ENCODE peak calls at places on chromosome 22, in ten cellular contexts. Z is bronchial epithelial cell; O is HFFc6; X is central memory CD4-positive, alpha-beta T cell; S is osteocyte; M is NCI-H1436; J is WTC11; W is GM23338; K is activated naive CD4-positive, alpha-beta T cell; U is endothelial cell. P is an unnamed sample.

GRCh38 chr22:46233231-46233630 is 16.9 kb downstream of the CDPF1 start:
- DNase-seq in S (peak; percentile 92), J (no peak), X (no peak), K (no peak), U (no peak), M (peak; percentile 35), W (no peak), O (peak; percentile 33), Z (no peak), P (peak; percentile 56)

GRCh38 chr22:27726726-27727449 is 74.7 kb downstream of the MN1 start:
- DNase-seq in W (peak; percentile 44), M (no peak), J (no peak), X (no peak), Z (peak; percentile 74), K (no peak), S (peak; percentile 93), O (no peak), U (no peak), P (no peak)

GRCh38 chr22:44931077-44931540 is 78.7 kb downstream of the PHF21B start:
- DNase-seq in U (no peak), J (no peak), K (no peak), X (no peak), S (no peak), O (peak; percentile 2), M (no peak), W (no peak), Z (no peak), P (no peak)

GRCh38 chr22:37184380-37184755 is 3.7 kb downstream of the C1QTNF6 start:
- DNase-seq in Z (no peak), X (no peak), U (no peak), W (no peak), M (no peak), K (no peak), S (no peak), O (no peak), J (no peak), P (no peak)

GRCh38 chr22:24006207-24006913 is 1.1 kb upstream of the GSTT4 start:
- DNase-seq in M (no peak), X (no peak), W (no peak), J (no peak), O (no peak), S (no peak), U (no peak), K (no peak), Z (no peak), P (no peak)

GRCh38 chr22:41620646-41621098 is at the start of gene DESI1:
- DNase-seq in O (no peak), M (no peak), K (no peak), Z (peak; percentile 29), U (no peak), J (no peak), W (peak; percentile 67), X (no peak), S (no peak), P (no peak)

GRCh38 chr22:38176170-38176741 is 5.4 kb downstream of the PLA2G6 start:
- DNase-seq in X (peak; percentile 20), O (peak; percentile 92), M (no peak), K (no peak), J (no peak), Z (peak; percentile 54), U (peak; percentile 68), W (no peak), S (no peak), P (no peak)

GRCh38 chr22:32661296-32661695 is 140.2 kb upstream of the TIMP3 start:
- DNase-seq in S (no peak), Z (peak; percentile 49), M (no peak), J (no peak), W (no peak), K (no peak), X (no peak), O (peak; percentile 85), U (no peak), P (no peak)

GRCh38 chr22:46783721-46784120 is 21.3 kb downstream of the TBC1D22A start:
- DNase-seq in J (no peak), O (no peak), M (no peak), X (no peak), W (no peak), Z (no peak), U (no peak), S (no peak), K (no peak), P (no peak)

GRCh38 chr22:38345782-38346181 is 28.5 kb upstream of the CSNK1E start:
- DNase-seq in O (no peak), Z (no peak), J (peak; percentile 5), U (no peak), K (no peak), M (no peak), X (no peak), W (no peak), S (peak; percentile 60), P (no peak)

GRCh38 chr22:46827781-46828180 is 65.3 kb downstream of the TBC1D22A start:
- DNase-seq in M (no peak), O (no peak), K (no peak), X (no peak), U (no peak), W (no peak), S (no peak), J (no peak), Z (no peak), P (no peak)

GRCh38 chr22:50247748-50248147 is 2.9 kb upstream of the TUBGCP6 start:
- DNase-seq in S (no peak), M (peak; percentile 86), U (peak; percentile 60), K (no peak), J (peak; percentile 80), Z (peak; percentile 46), O (peak; percentile 60), X (peak; percentile 58), W (peak; percentile 87), P (no peak)

GRCh38 chr22:22687638-22688500 is 43.5 kb downstream of the GGTLC2 start:
- DNase-seq in K (no peak), W (peak; percentile 63), U (peak; percentile 51), S (no peak), Z (peak; percentile 53), O (peak; percentile 53), X (no peak), J (peak; percentile 24), M (no peak), P (peak; percentile 26)

GRCh38 chr22:29209624-29209929 is 3.9 kb downstream of the EMID1 start:
- DNase-seq in K (no peak), X (no peak), Z (peak; percentile 17), M (no peak), W (peak; percentile 39), S (no peak), U (no peak), O (no peak), J (no peak), P (no peak)

P was measured in NCI-H1694 treated with DMSO at 0.1 percent for 48 hours.